ENCODE peak calls at places on chromosomes 11 and 22, in four cellular contexts. One of them, this sample, is unnamed.

GRCh38 chr11:57111646-57112045 is 70.1 kb upstream of the LRRC55 start:
- DNase-seq in neuronal stem cell: no peak
- DNase-seq in IMR-90: no peak
- DNase-seq in HCT116: no peak
- DNase-seq in this sample: no peak

GRCh38 chr11:114211444-114212122 is 84.6 kb upstream of the NNMT start:
- DNase-seq in neuronal stem cell: peak
- DNase-seq in IMR-90: no peak
- DNase-seq in HCT116: no peak
- DNase-seq in this sample: no peak

GRCh38 chr11:78354741-78355705 is 62.6 kb downstream of the GAB2 start:
- DNase-seq in neuronal stem cell: no peak
- DNase-seq in IMR-90: no peak
- DNase-seq in HCT116: no peak
- DNase-seq in this sample: no peak

GRCh38 chr11:108278546-108278945 is 55.7 kb downstream of the ATM start:
- DNase-seq in neuronal stem cell: no peak
- DNase-seq in IMR-90: peak
- DNase-seq in HCT116: no peak
- DNase-seq in this sample: no peak

GRCh38 chr22:50170453-50171318 is at the start of gene PANX2:
- DNase-seq in neuronal stem cell: no peak
- DNase-seq in IMR-90: no peak
- DNase-seq in HCT116: no peak
- DNase-seq in this sample: no peak

GRCh38 chr11:131894615-131895544 is 524.5 kb downstream of the NTM start:
- DNase-seq in neuronal stem cell: no peak
- DNase-seq in IMR-90: no peak
- DNase-seq in HCT116: no peak
- DNase-seq in this sample: no peak

GRCh38 chr11:10109836-10110235 is 184.2 kb downstream of the SBF2 start:
- DNase-seq in neuronal stem cell: no peak
- DNase-seq in IMR-90: peak
- DNase-seq in HCT116: no peak
- DNase-seq in this sample: no peak

GRCh38 chr11:93986716-93987115 is 34.4 kb upstream of the HEPHL1 start:
- DNase-seq in neuronal stem cell: no peak
- DNase-seq in IMR-90: peak
- DNase-seq in HCT116: peak
- DNase-seq in this sample: no peak

GRCh38 chr11:64607381-64608259 is 16.6 kb downstream of the SLC22A12 start:
- DNase-seq in neuronal stem cell: no peak
- DNase-seq in IMR-90: peak
- DNase-seq in HCT116: no peak
- DNase-seq in this sample: no peak

GRCh38 chr22:19565921-19566598 is 41.9 kb upstream of the CLDN5 start:
- DNase-seq in neuronal stem cell: no peak
- DNase-seq in IMR-90: no peak
- DNase-seq in HCT116: no peak
- DNase-seq in this sample: no peak

GRCh38 chr11:116513894-116514293 is 258.9 kb downstream of the BUD13 start:
- DNase-seq in neuronal stem cell: peak
- DNase-seq in IMR-90: peak
- DNase-seq in HCT116: peak
- DNase-seq in this sample: peak

GRCh38 chr11:33734441-33735165 is 1.6 kb downstream of the CD59 start:
- DNase-seq in neuronal stem cell: no peak
- DNase-seq in IMR-90: no peak
- DNase-seq in HCT116: no peak
- DNase-seq in this sample: no peak

GRCh38 chr11:15163136-15163535 is 48.4 kb downstream of the INSC start:
- DNase-seq in neuronal stem cell: no peak
- DNase-seq in IMR-90: no peak
- DNase-seq in HCT116: no peak
- DNase-seq in this sample: no peak

GRCh38 chr22:44609589-44609988 is 92.4 kb upstream of the PRR5 start:
- DNase-seq in neuronal stem cell: no peak
- DNase-seq in IMR-90: no peak
- DNase-seq in HCT116: no peak
- DNase-seq in this sample: no peak

GRCh38 chr11:72789493-72790131 is 4.2 kb downstream of the STARD10 start:
- DNase-seq in neuronal stem cell: no peak
- DNase-seq in IMR-90: peak
- DNase-seq in HCT116: no peak
- DNase-seq in this sample: no peak

GRCh38 chr11:126175261-126175885 is 36.1 kb downstream of the RPUSD4 start:
- DNase-seq in neuronal stem cell: no peak
- DNase-seq in IMR-90: no peak
- DNase-seq in HCT116: no peak
- DNase-seq in this sample: no peak

GRCh38 chr11:78588517-78588916 is 13.9 kb upstream of the NARS2 start:
- DNase-seq in neuronal stem cell: no peak
- DNase-seq in IMR-90: no peak
- DNase-seq in HCT116: no peak
- DNase-seq in this sample: no peak

GRCh38 chr11:118744001-118744400 is 47.0 kb downstream of the DDX6 start:
- DNase-seq in neuronal stem cell: no peak
- DNase-seq in IMR-90: no peak
- DNase-seq in HCT116: no peak
- DNase-seq in this sample: no peak

GRCh38 chr22:28898233-28898629 is 14.9 kb downstream of the ZNRF3 start:
- DNase-seq in neuronal stem cell: no peak
- DNase-seq in IMR-90: no peak
- DNase-seq in HCT116: no peak
- DNase-seq in this sample: no peak

GRCh38 chr22:23058063-23058462 is 12.3 kb upstream of the GNAZ start:
- DNase-seq in neuronal stem cell: no peak
- DNase-seq in IMR-90: no peak
- DNase-seq in HCT116: no peak
- DNase-seq in this sample: no peak

DNA sequence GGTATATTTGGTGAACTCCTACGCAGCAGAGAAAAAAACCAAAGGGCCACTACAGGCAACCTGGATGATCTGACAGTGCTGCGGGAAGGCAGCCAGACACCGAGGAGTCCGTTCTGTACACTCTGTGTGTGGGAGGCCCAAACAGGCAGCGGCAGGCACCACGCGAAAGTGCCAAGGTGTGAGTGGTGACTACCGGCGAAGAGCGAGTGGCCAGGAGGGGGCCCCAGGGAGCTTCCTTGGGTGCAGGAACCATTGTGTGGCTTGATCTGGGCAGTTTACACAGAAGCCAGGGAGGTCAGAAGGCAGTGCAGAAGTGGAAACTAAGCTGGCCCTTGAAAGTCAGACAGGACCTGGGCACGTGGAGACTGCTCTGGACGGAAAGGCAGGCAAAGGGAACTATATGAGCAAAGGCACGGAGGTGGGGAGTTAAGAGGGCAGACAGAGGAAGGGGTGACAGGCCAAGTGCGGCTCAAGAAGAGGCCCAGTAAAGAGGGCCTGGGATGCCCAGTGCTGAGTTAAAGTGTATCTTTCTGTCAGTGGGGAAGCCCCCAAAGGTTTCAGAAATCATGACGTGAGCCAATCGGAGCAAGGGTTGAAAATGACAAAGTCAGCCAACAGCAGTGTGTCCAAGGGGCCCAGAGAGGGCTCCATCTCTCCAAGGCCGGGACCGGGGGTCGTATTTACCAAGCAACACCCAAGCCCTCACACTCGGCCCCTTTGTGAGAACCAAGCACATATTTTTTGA is 10.6 kb downstream of the TMEM184B start:
- DNase-seq in neuronal stem cell: no peak
- DNase-seq in IMR-90: no peak
- DNase-seq in HCT116: no peak
- DNase-seq in this sample: peak
- H3K27ac ChIP-seq in neuronal stem cell: peak
- H3K27ac ChIP-seq in IMR-90: no peak
- H3K27ac ChIP-seq in HCT116: no peak
- H3K27ac ChIP-seq in this sample: no peak

GRCh38 chr11:124900464-124900863 is 2.8 kb upstream of the ROBO4 start:
- DNase-seq in neuronal stem cell: no peak
- DNase-seq in IMR-90: peak
- DNase-seq in HCT116: peak
- DNase-seq in this sample: no peak

GRCh38 chr11:124899376-124900145 is 1.9 kb upstream of the ROBO4 start:
- DNase-seq in neuronal stem cell: no peak
- DNase-seq in IMR-90: no peak
- DNase-seq in HCT116: no peak
- DNase-seq in this sample: no peak

GRCh38 chr11:124897681-124898680 is at the start of gene ROBO4:
- DNase-seq in neuronal stem cell: no peak
- DNase-seq in IMR-90: peak
- DNase-seq in HCT116: peak
- DNase-seq in this sample: no peak

GRCh38 chr11:124896821-124897391 is 759 bp downstream of the ROBO4 start:
- DNase-seq in neuronal stem cell: no peak
- DNase-seq in IMR-90: no peak
- DNase-seq in HCT116: no peak
- DNase-seq in this sample: no peak

GRCh38 chr11:124898711-124899110 is 1.0 kb upstream of the ROBO4 start:
- DNase-seq in neuronal stem cell: no peak
- DNase-seq in IMR-90: no peak
- DNase-seq in HCT116: no peak
- DNase-seq in this sample: no peak
- H3K9ac ChIP-seq in neuronal stem cell: no peak
- H3K9ac ChIP-seq in IMR-90: peak
- H3K9ac ChIP-seq in HCT116: no peak
- H3K9ac ChIP-seq in this sample: no peak

GRCh38 chr22:17476838-17477237 is 86.5 kb upstream of the SLC25A18 start:
- DNase-seq in neuronal stem cell: no peak
- DNase-seq in IMR-90: no peak
- DNase-seq in HCT116: no peak
- DNase-seq in this sample: no peak

GRCh38 chr22:17481424-17481823 is 81.9 kb upstream of the SLC25A18 start:
- DNase-seq in neuronal stem cell: no peak
- DNase-seq in IMR-90: no peak
- DNase-seq in HCT116: no peak
- DNase-seq in this sample: no peak

GRCh38 chr22:17479129-17479528 is 84.2 kb upstream of the SLC25A18 start:
- DNase-seq in neuronal stem cell: no peak
- DNase-seq in IMR-90: no peak
- DNase-seq in HCT116: no peak
- DNase-seq in this sample: no peak

GRCh38 chr22:17475318-17476212 is 87.7 kb upstream of the SLC25A18 start:
- DNase-seq in neuronal stem cell: peak
- DNase-seq in IMR-90: no peak
- DNase-seq in HCT116: no peak
- DNase-seq in this sample: no peak

GRCh38 chr22:17477401-17477833 is 85.9 kb upstream of the SLC25A18 start:
- DNase-seq in neuronal stem cell: no peak
- DNase-seq in IMR-90: no peak
- DNase-seq in HCT116: no peak
- DNase-seq in this sample: no peak
- H3K27ac ChIP-seq in neuronal stem cell: peak
- H3K27ac ChIP-seq in IMR-90: no peak
- H3K27ac ChIP-seq in HCT116: no peak
- H3K27ac ChIP-seq in this sample: no peak

GRCh38 chr11:35163707-35164496 is 24.9 kb downstream of the CD44 start:
- DNase-seq in neuronal stem cell: no peak
- DNase-seq in IMR-90: peak
- DNase-seq in HCT116: no peak
- DNase-seq in this sample: peak
- H3K9ac ChIP-seq in neuronal stem cell: no peak
- H3K9ac ChIP-seq in IMR-90: no peak
- H3K9ac ChIP-seq in HCT116: peak
- H3K9ac ChIP-seq in this sample: no peak

DNA sequence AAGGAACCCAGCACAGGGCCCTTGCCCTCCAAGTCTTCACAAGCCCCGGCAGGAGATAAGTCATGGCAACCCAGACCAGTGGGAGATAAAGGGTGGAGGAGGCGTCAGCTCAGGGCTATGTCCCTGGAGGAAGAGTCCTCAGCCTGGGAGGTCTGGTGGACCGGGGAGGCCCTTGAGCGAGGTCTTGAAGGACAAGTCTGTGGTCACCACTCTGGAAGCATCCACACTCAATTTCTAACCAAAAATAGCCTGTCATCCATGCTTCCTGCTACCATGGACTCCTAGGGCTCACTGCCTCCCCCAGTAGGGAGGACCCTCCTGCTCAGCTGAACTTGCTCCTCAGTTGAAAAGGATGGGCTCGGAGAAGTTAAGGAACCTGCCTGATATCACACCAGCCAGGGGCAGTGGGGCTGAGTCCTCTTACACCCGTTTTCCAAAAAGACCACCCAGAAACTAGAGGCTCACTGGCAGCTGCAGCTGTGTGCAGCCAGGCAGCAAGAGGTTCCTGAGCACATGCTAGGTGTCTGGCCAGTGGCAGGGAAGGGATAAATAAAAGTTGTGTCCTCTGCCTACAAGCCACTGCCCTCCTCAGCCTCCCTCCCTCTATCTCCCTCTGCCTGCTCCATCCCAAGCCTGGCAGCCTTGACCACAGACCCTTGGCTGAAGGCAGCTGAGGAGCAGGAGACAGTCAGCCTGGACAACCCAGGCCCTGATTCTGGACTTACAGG is 1.9 kb upstream of the RAB3IL1 start:
- DNase-seq in neuronal stem cell: no peak
- DNase-seq in IMR-90: no peak
- DNase-seq in HCT116: no peak
- DNase-seq in this sample: no peak
- H3K27ac ChIP-seq in neuronal stem cell: no peak
- H3K27ac ChIP-seq in IMR-90: no peak
- H3K27ac ChIP-seq in HCT116: no peak
- H3K27ac ChIP-seq in this sample: no peak